ENCODE peak calls at places on chromosomes 3 and 15, in nine cellular contexts. X, N, F, U, Y, J, C, V and D are unnamed samples.

GRCh38 chr3:180802837-180803236 is 109.6 kb upstream of the FXR1 start:
- DNase-seq in N (peak), X (no peak), F (no peak), J (no peak), V (no peak), C (no peak), U (peak), Y (no peak), D (peak)

GRCh38 chr15:40238927-40239591 is at the start of gene PAK6:
- DNase-seq in V (peak), N (peak), U (peak), F (peak), C (peak), Y (no peak), J (peak), X (no peak), D (peak)

GRCh38 chr15:55507567-55507966 is 467 bp downstream of the DNAAF4 start:
- DNase-seq in U (no peak), F (no peak), N (no peak), C (no peak), J (no peak), V (no peak), X (no peak), Y (no peak), D (no peak)

GRCh38 chr15:62445244-62445643 is 280.2 kb upstream of the C2CD4B start:
- DNase-seq in U (no peak), V (no peak), C (no peak), N (no peak), X (no peak), F (no peak), J (no peak), Y (no peak), D (no peak)

GRCh38 chr3:133944641-133945441 is 49.2 kb upstream of the RAB6B start:
- DNase-seq in N (no peak), Y (peak), J (peak), C (peak), X (no peak), U (peak), V (peak), F (peak), D (no peak)

GRCh38 chr15:65550681-65551098 is 20.4 kb downstream of the HACD3 start:
- DNase-seq in X (no peak), V (no peak), J (no peak), U (peak), C (no peak), F (no peak), Y (no peak), N (no peak), D (peak)

GRCh38 chr15:52383100-52383588 is 87.5 kb upstream of the MYO5C start:
- DNase-seq in F (no peak), Y (no peak), U (no peak), C (no peak), J (no peak), V (no peak), X (no peak), N (no peak), D (no peak)

GRCh38 chr3:9172851-9173320 is 76.6 kb downstream of the SRGAP3 start:
- DNase-seq in V (no peak), N (no peak), Y (no peak), J (no peak), F (no peak), U (no peak), C (no peak), X (no peak), D (no peak)

DNA sequence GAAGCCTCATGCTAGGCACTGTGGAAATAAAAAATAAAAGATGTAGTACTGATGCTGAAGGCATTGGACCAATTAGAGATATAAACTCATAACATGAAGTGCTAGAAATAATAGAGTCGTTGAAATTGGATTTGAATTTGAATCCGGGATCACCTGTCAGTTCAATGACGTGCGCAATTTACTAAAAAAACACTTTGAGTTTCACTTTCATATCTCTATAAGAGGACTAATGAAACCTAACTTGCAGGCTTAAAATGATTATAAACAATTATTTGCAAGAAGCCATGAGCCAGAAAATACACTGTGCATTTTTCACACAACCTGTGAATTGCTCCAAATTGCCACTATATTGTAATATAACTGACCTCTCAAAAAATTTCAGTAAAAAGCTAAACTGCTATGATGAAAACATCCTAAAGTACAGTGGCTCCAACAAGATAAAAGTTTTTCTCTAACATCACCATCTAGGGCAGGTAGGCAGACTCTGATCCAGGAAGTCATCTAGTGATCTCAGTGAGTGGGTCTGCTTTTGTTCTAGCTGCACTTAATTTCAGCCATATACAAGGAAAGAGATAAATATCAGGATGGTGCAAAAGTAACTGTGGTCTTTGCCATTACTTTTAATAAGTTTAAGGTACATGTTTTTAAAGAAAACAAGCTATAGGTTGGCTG is 440.2 kb downstream of the CNTN6 start:
- DNase-seq in N (no peak), V (no peak), X (no peak), U (no peak), C (no peak), J (no peak), F (no peak), Y (no peak), D (no peak)
- H3K4me3 ChIP-seq in N (no peak), V (no peak), X (no peak), U (no peak), C (no peak), J (no peak), F (no peak), Y (no peak), D (no peak)

GRCh38 chr15:31361764-31362120 is 35.1 kb downstream of the KLF13 start:
- DNase-seq in J (no peak), U (no peak), C (no peak), N (peak), F (no peak), X (no peak), V (no peak), Y (no peak), D (peak)
- H3K4me3 ChIP-seq in J (no peak), U (no peak), C (no peak), N (no peak), F (no peak), X (no peak), V (no peak), Y (no peak), D (peak)

DNA sequence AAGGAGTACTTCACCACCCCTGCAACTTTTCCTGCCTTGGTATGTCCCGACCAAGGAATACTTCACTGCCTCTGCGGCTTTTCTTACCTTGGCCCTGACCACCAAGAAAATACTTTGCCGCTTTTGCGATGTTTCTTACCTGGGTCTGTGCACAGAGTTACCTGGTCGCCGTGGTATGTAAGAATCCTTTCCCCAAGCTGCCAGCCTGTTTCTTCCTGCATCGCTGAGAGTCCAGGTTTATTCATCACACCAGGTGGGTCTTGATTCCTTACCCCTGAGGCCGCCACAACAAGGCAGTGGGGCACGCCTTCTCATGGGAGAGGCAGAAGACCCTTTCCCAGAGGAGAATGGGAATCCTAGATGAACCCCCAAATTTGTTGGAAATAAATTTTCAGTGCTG is 511.3 kb downstream of the EDEM1 start:
- DNase-seq in C (no peak), F (no peak), U (no peak), Y (no peak), V (no peak), J (no peak), N (no peak), X (no peak), D (no peak)
- H3K4me3 ChIP-seq in C (no peak), F (no peak), U (no peak), Y (no peak), V (no peak), J (no peak), N (no peak), X (no peak), D (no peak)

DNA sequence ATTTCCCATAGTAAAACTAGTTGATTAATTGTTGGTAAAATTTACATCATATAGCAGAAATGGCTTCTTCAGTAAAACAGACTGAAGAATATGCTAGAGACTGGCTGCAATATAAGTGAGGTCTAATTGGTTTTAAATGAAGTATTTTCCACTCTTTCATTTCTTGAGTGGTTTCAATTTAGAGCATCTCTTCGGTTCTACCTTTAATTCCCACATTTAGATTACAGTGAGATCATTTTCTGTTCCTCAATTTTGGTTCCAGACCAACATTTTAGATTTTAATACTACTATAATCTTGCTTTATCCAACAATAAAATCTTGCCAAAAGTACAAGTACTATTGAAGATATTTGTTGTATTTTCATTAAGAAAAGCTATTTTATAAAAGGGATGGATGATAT is 1.0 kb upstream of the LRCH3 start:
- DNase-seq in U (no peak), N (no peak), X (no peak), J (no peak), V (no peak), Y (no peak), C (no peak), F (no peak), D (no peak)
- H3K4me3 ChIP-seq in U (no peak), N (no peak), X (no peak), J (no peak), V (no peak), Y (no peak), C (no peak), F (no peak), D (peak)

DNA sequence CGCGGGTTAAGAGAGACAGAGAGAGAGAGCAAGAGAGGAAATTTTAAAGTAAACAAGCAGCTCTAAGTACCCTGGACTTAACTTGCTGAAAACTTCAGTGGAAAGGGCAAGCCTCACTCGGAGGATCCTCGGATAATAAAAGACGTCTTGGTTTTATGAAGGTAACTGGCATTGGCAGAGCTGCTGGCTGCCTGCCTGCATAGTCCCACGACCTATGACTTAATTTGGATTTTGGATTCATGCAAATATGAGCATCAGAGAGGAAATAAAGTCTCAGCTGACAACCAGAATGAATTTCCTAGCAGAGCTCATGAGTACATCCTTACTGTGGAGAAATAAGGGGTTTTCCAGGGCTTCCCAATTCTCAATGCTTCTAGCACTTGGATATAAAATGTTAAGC is 95.1 kb upstream of the PDZRN3 start:
- DNase-seq in C (no peak), U (peak), J (no peak), F (no peak), X (no peak), N (no peak), Y (peak), V (no peak), D (no peak)
- H3K4me3 ChIP-seq in C (no peak), U (no peak), J (no peak), F (peak), X (no peak), N (no peak), Y (no peak), V (no peak), D (no peak)

GRCh38 chr3:196936288-196936687 is 6.0 kb downstream of the NCBP2 start:
- DNase-seq in C (no peak), N (no peak), F (no peak), V (no peak), U (no peak), J (no peak), Y (no peak), X (no peak), D (no peak)

GRCh38 chr3:196942915-196943277 is 568 bp upstream of the NCBP2 start:
- DNase-seq in U (peak), X (no peak), V (peak), N (no peak), C (no peak), J (peak), F (no peak), Y (peak), D (peak)

GRCh38 chr3:196941846-196942225 is 492 bp downstream of the NCBP2 start:
- DNase-seq in X (peak), N (peak), Y (peak), V (no peak), C (peak), U (peak), F (peak), J (peak), D (peak)

GRCh38 chr3:196942226-196942914 is at the start of gene NCBP2:
- DNase-seq in C (peak), F (peak), N (peak), V (peak), Y (peak), X (peak), U (peak), J (peak), D (peak)

DNA sequence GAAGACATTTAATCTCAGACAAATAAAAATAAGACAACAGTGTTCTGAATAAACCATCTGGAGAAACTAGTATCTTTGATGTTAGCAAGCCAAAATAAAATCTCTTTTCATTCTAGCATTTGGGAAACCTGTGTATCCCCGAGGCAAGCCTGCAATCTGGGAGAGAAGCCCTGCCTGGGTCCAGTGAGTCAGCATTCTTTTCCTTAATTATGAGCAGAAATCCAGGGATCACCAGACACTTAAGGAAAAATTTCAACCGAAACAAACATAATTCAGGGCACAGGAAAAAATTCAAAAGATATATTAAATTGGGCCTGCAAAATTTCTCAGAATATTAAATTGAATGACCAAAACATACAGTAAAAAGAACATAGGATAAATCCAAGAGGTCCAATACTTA is 4.2 kb downstream of the NCBP2 start:
- DNase-seq in C (no peak), X (no peak), J (no peak), Y (no peak), F (no peak), N (no peak), U (no peak), V (no peak), D (no peak)
- H3K4me3 ChIP-seq in C (no peak), X (no peak), J (no peak), Y (no peak), F (no peak), N (no peak), U (no peak), V (no peak), D (no peak)

GRCh38 chr15:38069001-38069400 is 134.6 kb downstream of the TMCO5A start:
- DNase-seq in V (no peak), Y (peak), F (no peak), U (peak), N (peak), X (no peak), J (peak), C (peak), D (no peak)
- H3K4me3 ChIP-seq in V (peak), Y (peak), F (peak), U (peak), N (peak), X (peak), J (no peak), C (no peak), D (no peak)

GRCh38 chr3:141408596-141408995 is 40.3 kb downstream of the ZBTB38 start:
- DNase-seq in Y (no peak), F (no peak), V (no peak), U (no peak), X (no peak), C (no peak), J (no peak), N (no peak), D (no peak)

GRCh38 chr3:141406265-141406664 is 38.0 kb downstream of the ZBTB38 start:
- DNase-seq in C (no peak), U (no peak), V (no peak), J (no peak), Y (no peak), N (no peak), F (no peak), X (no peak), D (no peak)

GRCh38 chr3:141405581-141405980 is 37.3 kb downstream of the ZBTB38 start:
- DNase-seq in J (no peak), U (no peak), Y (no peak), N (no peak), F (no peak), C (no peak), V (no peak), X (no peak), D (no peak)

GRCh38 chr3:141407043-141407442 is 38.7 kb downstream of the ZBTB38 start:
- DNase-seq in Y (peak), J (peak), V (no peak), N (no peak), C (no peak), F (peak), X (peak), U (peak), D (no peak)

DNA sequence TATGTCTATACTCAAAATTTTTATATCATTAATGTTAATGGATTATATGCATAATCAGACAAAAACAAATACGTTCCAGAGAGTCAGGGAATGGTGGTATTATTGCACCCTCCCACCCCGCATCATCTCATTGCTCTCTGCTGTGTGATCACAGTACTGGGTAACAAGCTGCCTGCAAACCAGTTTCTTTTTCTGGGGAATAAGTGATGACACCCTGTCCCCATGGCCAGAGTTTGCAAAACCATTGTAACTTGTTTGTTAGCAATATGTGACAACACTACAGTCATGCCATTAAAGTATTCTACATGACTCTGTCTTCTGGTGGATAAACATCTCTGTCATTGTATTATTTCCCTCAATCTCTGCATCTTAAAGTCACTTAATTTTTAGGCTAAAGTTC is 39.5 kb downstream of the ZBTB38 start:
- DNase-seq in F (no peak), X (no peak), N (no peak), V (no peak), Y (no peak), J (no peak), U (no peak), C (no peak), D (no peak)
- H3K4me3 ChIP-seq in F (no peak), X (no peak), N (no peak), V (no peak), Y (no peak), J (no peak), U (no peak), C (no peak), D (no peak)

GRCh38 chr3:151776259-151776740 is 37.6 kb upstream of the AADAC start:
- DNase-seq in F (no peak), X (no peak), U (no peak), Y (no peak), V (no peak), C (no peak), N (no peak), J (no peak), D (no peak)
- H3K4me3 ChIP-seq in F (no peak), X (no peak), U (no peak), Y (no peak), V (no peak), C (no peak), N (no peak), J (no peak), D (no peak)